ENCODE peak calls at places on chromosomes 11 and 22, in eight cellular contexts. R is stomach, V is HCT116, K is breast epithelium, I is spleen, H is sigmoid colon, C is suprapubic skin, A is GM12891. E is an unnamed sample.

GRCh38 chr22:50074056-50074455 is 11.2 kb downstream of the MLC1 start:
- DNase-seq in R (no peak), V (no peak), K (no peak), I (peak), H (no peak), C (no peak), A (no peak), E (no peak)

GRCh38 chr11:124179311-124179710 is 3.8 kb upstream of the OR10D3 start:
- DNase-seq in R (no peak), V (no peak), K (no peak), I (no peak), H (no peak), C (no peak), A (no peak), E (no peak)

GRCh38 chr11:123365955-123366354 is 64.1 kb upstream of the GRAMD1B start:
- DNase-seq in R (no peak), V (no peak), K (no peak), I (no peak), H (no peak), C (no peak), A (no peak), E (no peak)

GRCh38 chr22:17862646-17863181 is 88.4 kb upstream of the BID start:
- DNase-seq in R (no peak), V (no peak), K (no peak), I (no peak), H (no peak), C (no peak), A (no peak), E (no peak)

GRCh38 chr22:33747576-33748180 is 172.6 kb downstream of the LARGE1 start:
- DNase-seq in R (peak), V (no peak), K (no peak), I (no peak), H (no peak), C (no peak), A (no peak), E (peak)

GRCh38 chr22:20639343-20639742 is 131.9 kb downstream of the MED15 start:
- DNase-seq in R (no peak), V (no peak), K (no peak), I (no peak), H (no peak), C (no peak), A (no peak), E (no peak)

GRCh38 chr11:8032576-8033311 is 45.6 kb downstream of the EIF3F start:
- DNase-seq in R (no peak), V (no peak), K (no peak), I (peak), H (no peak), C (peak), A (no peak), E (no peak)

GRCh38 chr22:38973289-38974169 is 8.6 kb upstream of the APOBEC3B start:
- DNase-seq in R (peak), V (no peak), K (no peak), I (peak), H (no peak), C (no peak), A (peak), E (peak)

GRCh38 chr11:44946268-44946667 is 4.4 kb downstream of the TP53I11 start:
- DNase-seq in R (no peak), V (no peak), K (no peak), I (no peak), H (peak), C (peak), A (no peak), E (no peak)

GRCh38 chr11:126634963-126635362 is 279.5 kb downstream of the ST3GAL4 start:
- DNase-seq in R (no peak), V (no peak), K (no peak), I (no peak), H (no peak), C (no peak), A (no peak), E (no peak)

GRCh38 chr22:38796262-38796957 is 2.5 kb upstream of the DNAL4 start:
- DNase-seq in R (no peak), V (no peak), K (no peak), I (no peak), H (no peak), C (no peak), A (no peak), E (no peak)

GRCh38 chr11:68457214-68457897 is 3.2 kb upstream of the PPP6R3 start:
- DNase-seq in R (no peak), V (no peak), K (no peak), I (no peak), H (no peak), C (no peak), A (no peak), E (no peak)

GRCh38 chr11:22926341-22926740 is 66.1 kb upstream of the CCDC179 start:
- DNase-seq in R (no peak), V (no peak), K (no peak), I (no peak), H (no peak), C (no peak), A (no peak), E (no peak)

GRCh38 chr11:10480026-10480425 is 25.0 kb downstream of the AMPD3 start:
- DNase-seq in R (no peak), V (no peak), K (peak), I (no peak), H (no peak), C (peak), A (no peak), E (no peak)

GRCh38 chr11:18010271-18010670 is 2.6 kb downstream of the SERGEF start:
- DNase-seq in R (no peak), V (no peak), K (no peak), I (no peak), H (no peak), C (no peak), A (no peak), E (no peak)

GRCh38 chr22:46848227-46848626 is 85.8 kb downstream of the TBC1D22A start:
- DNase-seq in R (no peak), V (no peak), K (no peak), I (no peak), H (no peak), C (no peak), A (no peak), E (no peak)

GRCh38 chr22:37270928-37271650 is 11.2 kb upstream of the CYTH4 start:
- DNase-seq in R (no peak), V (no peak), K (no peak), I (peak), H (no peak), C (no peak), A (no peak), E (no peak)

GRCh38 chr11:46240861-46241260 is 36.6 kb upstream of the CREB3L1 start:
- DNase-seq in R (no peak), V (no peak), K (no peak), I (no peak), H (no peak), C (no peak), A (no peak), E (no peak)

GRCh38 chr22:45949921-45950320 is 27.0 kb downstream of the WNT7B start:
- DNase-seq in R (no peak), V (no peak), K (no peak), I (no peak), H (no peak), C (no peak), A (no peak), E (no peak)

GRCh38 chr11:119254239-119254638 is 48.1 kb downstream of the CBL start:
- DNase-seq in R (no peak), V (no peak), K (no peak), I (no peak), H (no peak), C (no peak), A (no peak), E (no peak)

GRCh38 chr11:34975482-34975881 is 59.1 kb downstream of the PDHX start:
- DNase-seq in R (no peak), V (no peak), K (no peak), I (no peak), H (no peak), C (no peak), A (no peak), E (no peak)

GRCh38 chr22:35008213-35008612 is 57.7 kb upstream of the ISX start:
- DNase-seq in R (no peak), V (no peak), K (no peak), I (no peak), H (no peak), C (no peak), A (no peak), E (no peak)

GRCh38 chr11:46438211-46438610 is 46.6 kb upstream of the CHRM4 start:
- DNase-seq in R (no peak), V (no peak), K (no peak), I (no peak), H (no peak), C (no peak), A (no peak), E (no peak)

GRCh38 chr11:115817844-115818565 is 313.8 kb upstream of the CADM1 start:
- DNase-seq in R (no peak), V (no peak), K (no peak), I (no peak), H (no peak), C (no peak), A (no peak), E (no peak)

GRCh38 chr11:17607572-17608570 is 60.8 kb downstream of the OTOG start:
- DNase-seq in R (no peak), V (no peak), K (no peak), I (no peak), H (no peak), C (no peak), A (no peak), E (no peak)

GRCh38 chr22:46862418-46863324 is 100.2 kb downstream of the TBC1D22A start:
- DNase-seq in R (no peak), V (no peak), K (no peak), I (no peak), H (no peak), C (no peak), A (no peak), E (no peak)

GRCh38 chr11:73258104-73258684 is 13.9 kb upstream of the P2RY6 start:
- DNase-seq in R (peak), V (no peak), K (no peak), I (no peak), H (no peak), C (peak), A (no peak), E (no peak)

GRCh38 chr11:77299528-77299993 is 1.9 kb downstream of the GDPD4 start:
- DNase-seq in R (peak), V (peak), K (no peak), I (no peak), H (no peak), C (no peak), A (no peak), E (peak)

GRCh38 chr11:60098508-60098907 is 10.0 kb downstream of the MS4A2 start:
- DNase-seq in R (no peak), V (no peak), K (no peak), I (no peak), H (no peak), C (no peak), A (no peak), E (no peak)

GRCh38 chr11:112886707-112887370 is 74.4 kb upstream of the NCAM1 start:
- DNase-seq in R (no peak), V (no peak), K (no peak), I (no peak), H (no peak), C (no peak), A (no peak), E (no peak)

DNA sequence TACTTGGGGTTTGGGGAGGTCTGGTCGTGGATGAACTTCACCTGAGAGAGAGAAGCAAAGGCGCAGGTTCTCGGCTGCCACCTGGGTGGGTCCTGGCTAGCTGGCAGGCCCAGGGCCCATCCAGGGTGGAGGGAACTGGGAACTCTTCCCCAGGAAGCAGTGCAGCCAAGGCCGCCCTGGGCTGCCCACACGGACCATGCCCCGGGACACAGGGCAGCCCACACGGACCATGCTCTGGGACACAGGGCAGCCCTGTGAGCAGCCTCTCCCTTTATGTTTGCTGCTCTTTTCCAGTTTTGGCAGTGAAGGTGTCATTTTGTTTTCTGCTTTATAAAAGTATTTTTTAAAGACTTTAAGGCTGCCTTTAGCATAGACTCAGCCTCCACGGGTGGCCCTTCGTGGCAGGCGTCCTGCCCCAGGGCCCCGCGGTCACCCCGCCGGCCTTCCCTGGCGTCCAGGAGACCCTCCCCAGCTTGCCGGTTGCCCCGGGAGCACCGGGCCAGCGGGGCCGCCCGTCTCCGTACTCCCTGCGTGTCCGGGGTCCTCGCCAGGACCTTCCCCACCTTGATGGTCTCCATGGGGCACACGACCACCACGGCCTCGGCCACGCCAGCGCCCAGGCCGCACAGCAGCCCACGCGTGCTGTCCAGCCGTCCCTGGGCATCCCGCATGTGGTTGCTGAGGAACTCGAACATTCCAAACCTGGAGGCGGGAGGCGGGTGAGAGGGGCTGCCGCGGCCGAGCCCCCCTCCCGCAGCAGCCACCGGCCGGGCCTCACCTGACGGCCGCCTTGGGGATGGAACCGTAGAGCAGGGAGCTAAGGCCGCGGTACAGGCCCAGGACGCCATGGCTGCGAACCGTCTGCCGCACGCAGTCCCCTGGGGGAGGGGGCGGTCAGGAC is 1.1 kb downstream of the SLC25A1 start:
- DNase-seq in R (no peak), V (no peak), K (no peak), I (peak), H (peak), C (no peak), A (no peak), E (no peak)
- TF ChIP-seq POLR2A in R (no peak), V (no peak), K (no peak), I (no peak), H (no peak), C (no peak), A (no peak), E (no peak)

GRCh38 chr11:19879309-19880087 is 166.9 kb downstream of the NAV2 start:
- DNase-seq in R (no peak), V (no peak), K (no peak), I (no peak), H (peak), C (no peak), A (no peak), E (no peak)
- TF ChIP-seq POLR2AphosphoS5 in R (no peak), V (no peak), K (no peak), I (no peak), H (no peak), C (no peak), A (no peak), E (no peak)

DNA sequence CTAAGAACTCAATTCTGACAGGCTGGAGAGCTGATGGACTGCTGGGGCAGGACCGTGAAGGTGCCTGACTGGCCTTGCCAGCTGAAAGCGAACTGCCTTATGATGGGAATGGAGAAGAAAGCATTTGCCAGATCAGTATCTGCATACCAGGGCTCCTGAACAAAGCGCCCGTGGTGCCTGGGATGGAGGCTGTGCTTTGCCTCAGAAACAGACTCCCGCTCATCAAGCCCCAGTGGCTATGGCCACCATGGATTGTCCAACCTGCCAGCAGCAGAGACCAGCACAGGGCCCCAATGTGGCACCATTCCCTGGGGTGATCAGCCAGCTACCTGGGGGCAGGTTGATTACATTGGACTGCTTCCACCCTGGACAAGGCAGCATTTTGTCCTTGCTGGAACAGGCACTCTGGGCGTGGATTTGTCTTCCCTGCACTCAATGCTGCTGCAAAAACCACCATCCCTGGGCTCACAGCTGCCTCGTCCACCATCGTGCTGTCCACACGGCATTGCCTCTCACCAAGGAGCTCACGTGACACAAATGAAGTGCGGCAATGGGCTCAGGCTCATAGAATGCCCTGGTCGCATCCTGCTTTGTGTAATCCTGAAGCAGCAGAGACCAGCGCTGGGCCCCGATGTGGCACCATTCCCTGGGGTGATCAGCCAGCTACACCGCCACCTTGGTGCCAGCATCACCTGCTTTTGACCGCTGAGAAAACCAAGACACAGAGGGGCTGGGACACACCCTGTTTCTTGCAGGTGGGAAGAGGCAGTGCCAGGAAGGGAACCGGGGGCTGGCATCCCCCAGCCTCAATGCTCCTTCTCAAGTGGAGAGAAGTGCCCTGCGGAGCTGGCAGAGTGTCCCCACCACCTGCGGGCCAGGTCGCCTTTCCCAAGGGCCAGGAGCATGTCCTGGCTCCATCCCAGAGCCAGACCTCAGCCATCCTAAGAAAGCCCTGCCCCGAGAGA is 1367.5 kb downstream of the BRD1 start:
- DNase-seq in R (no peak), V (no peak), K (peak), I (no peak), H (no peak), C (no peak), A (no peak), E (no peak)
- TF ChIP-seq POLR2A in R (no peak), V (no peak), K (no peak), I (no peak), H (no peak), C (no peak), A (no peak), E (no peak)

DNA sequence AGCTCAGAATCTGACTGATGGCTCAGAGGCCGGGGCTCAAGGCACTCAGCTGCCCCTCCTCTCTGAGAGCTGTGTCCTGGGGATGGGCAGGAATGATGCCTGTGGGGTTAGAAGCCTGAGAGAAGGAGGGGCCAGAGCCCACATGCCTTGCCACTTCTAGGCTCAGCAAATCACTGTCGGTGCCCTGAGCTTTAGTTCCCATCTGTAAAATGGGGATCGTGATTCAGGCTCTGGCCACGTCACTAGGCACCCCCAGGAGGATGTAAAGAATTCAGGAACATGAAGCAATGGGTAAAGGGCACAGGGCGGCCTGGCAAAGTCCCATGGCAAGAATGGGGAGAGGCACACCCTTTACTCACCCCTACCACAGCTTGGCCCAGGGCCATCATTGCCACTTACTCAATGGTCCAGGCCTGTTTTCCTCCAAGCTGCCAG is 3.5 kb upstream of the CDC42EP2 start:
- DNase-seq in R (peak), V (no peak), K (no peak), I (no peak), H (no peak), C (no peak), A (no peak), E (no peak)
- TF ChIP-seq POLR2AphosphoS5 in R (no peak), V (no peak), K (no peak), I (peak), H (no peak), C (no peak), A (no peak), E (no peak)